ENCODE peak calls at places on chromosome 20, in six cellular contexts. W, D, B, Y, Q and R are unnamed samples.
A peak's percentile ranks its signal among the peaks of the same experiment; 100 is the strongest.

GRCh38 chr20:61980647-61981583 is 84.8 kb downstream of the TAF4 start:
- DNase-seq in B (no peak), D (peak; percentile 10), W (peak; percentile 50), Q (peak; percentile 46), Y (no peak), R (peak; percentile 22)

GRCh38 chr20:638579-638978 is 14.4 kb downstream of the SRXN1 start:
- DNase-seq in Q (no peak), W (no peak), B (no peak), Y (no peak), D (no peak), R (no peak)

GRCh38 chr20:54219751-54220426 is 12.0 kb downstream of the PFDN4 start:
- DNase-seq in Y (no peak), W (no peak), B (peak; percentile 38), Q (no peak), D (peak; percentile 62), R (peak; percentile 52)

GRCh38 chr20:64035933-64036345 is at the start of gene C20orf204:
- DNase-seq in D (no peak), Y (no peak), Q (no peak), B (no peak), W (no peak), R (no peak)

GRCh38 chr20:40954521-40955165 is 74.0 kb upstream of the TOP1 start:
- DNase-seq in W (no peak), B (no peak), Y (no peak), D (no peak), Q (no peak), R (no peak)

GRCh38 chr20:36384022-36384619 is 78.0 kb downstream of the DLGAP4 start:
- DNase-seq in Y (no peak), Q (peak; percentile 73), W (peak; percentile 8), D (no peak), B (peak; percentile 60), R (peak; percentile 19)

GRCh38 chr20:32457476-32457986 is 99.4 kb downstream of the ASXL1 start:
- DNase-seq in Q (peak; percentile 73), W (no peak), D (peak; percentile 87), B (peak; percentile 98), Y (peak; percentile 49), R (peak; percentile 57)

GRCh38 chr20:33362898-33363297 is 38.4 kb downstream of the CDK5RAP1 start:
- DNase-seq in W (no peak), B (no peak), Q (no peak), Y (no peak), D (no peak), R (no peak)

GRCh38 chr20:20427202-20427864 is 59.4 kb downstream of the INSM1 start:
- DNase-seq in B (no peak), Y (no peak), Q (no peak), D (no peak), W (no peak), R (no peak)

GRCh38 chr20:11447371-11448100 is 470.2 kb upstream of the BTBD3 start:
- DNase-seq in Y (no peak), Q (no peak), B (no peak), D (no peak), W (no peak), R (no peak)

GRCh38 chr20:25032478-25033183 is 25.3 kb downstream of the ACSS1 start:
- DNase-seq in D (peak; percentile 51), Q (no peak), W (no peak), Y (no peak), B (no peak), R (peak; percentile 6)

GRCh38 chr20:62892348-62893304 is 31.0 kb upstream of the TCFL5 start:
- DNase-seq in W (no peak), B (no peak), D (no peak), Q (no peak), Y (no peak), R (no peak)

GRCh38 chr20:57620274-57620990 is at the start of gene ZBP1:
- DNase-seq in Q (no peak), W (no peak), D (no peak), B (no peak), Y (no peak), R (no peak)

GRCh38 chr20:1210501-1210900 is 7.2 kb downstream of the C20orf202 start:
- DNase-seq in Q (no peak), B (no peak), D (no peak), Y (no peak), W (no peak), R (no peak)

GRCh38 chr20:48603116-48603818 is 224.5 kb downstream of the PREX1 start:
- DNase-seq in D (no peak), Y (no peak), B (no peak), Q (no peak), W (no peak), R (no peak)

GRCh38 chr20:4068708-4069107 is 53.4 kb upstream of the RNF24 start:
- DNase-seq in B (no peak), D (no peak), W (no peak), Q (no peak), Y (no peak), R (no peak)

GRCh38 chr20:59920944-59921343 is 12.5 kb downstream of the SYCP2 start:
- DNase-seq in Q (no peak), Y (no peak), B (no peak), W (no peak), D (no peak), R (no peak)

GRCh38 chr20:50561379-50562078 is 51.3 kb downstream of the PTPN1 start:
- DNase-seq in Y (no peak), W (peak; percentile 92), D (no peak), Q (no peak), B (peak; percentile 85), R (peak; percentile 98)

GRCh38 chr20:53993310-53993709 is 77.1 kb downstream of the BCAS1 start:
- DNase-seq in D (no peak), Y (no peak), Q (no peak), W (no peak), B (no peak), R (no peak)

GRCh38 chr20:51286758-51287157 is 255.8 kb downstream of the NFATC2 start:
- DNase-seq in W (no peak), Q (no peak), B (no peak), D (no peak), Y (no peak), R (no peak)

GRCh38 chr20:51382111-51382985 is 160.2 kb downstream of the NFATC2 start:
- DNase-seq in W (no peak), Y (no peak), B (no peak), D (no peak), Q (no peak), R (no peak)

GRCh38 chr20:13101701-13102100 is 92.9 kb downstream of the SPTLC3 start:
- DNase-seq in Q (no peak), D (no peak), B (peak; percentile 13), W (peak; percentile 47), Y (no peak), R (peak; percentile 33)

GRCh38 chr20:34628026-34628425 is 48.9 kb downstream of the PIGU start:
- DNase-seq in Q (no peak), W (no peak), Y (no peak), D (no peak), B (no peak), R (no peak)